ENCODE peak calls at places on chromosomes 3 and 15, in nine cellular contexts. A is Karpas-422, T is H1, L is neuronal stem cell, H is H9, I is GM23248, D is neural progenitor cell, U is HCT116, O is SK-N-SH. Z is an unnamed sample.

GRCh38 chr3:9778518-9779129 is 8.9 kb upstream of the CAMK1 start:
- DNase-seq in A (no peak), T (no peak), L (no peak), H (no peak), I (peak), D (no peak), U (no peak), O (no peak), Z (no peak)

GRCh38 chr3:57007513-57008415 is 52.7 kb upstream of the SPATA12 start:
- DNase-seq in A (peak), T (no peak), L (no peak), H (no peak), I (peak), D (no peak), U (peak), O (no peak), Z (peak)

GRCh38 chr3:15064299-15064834 is 748 bp downstream of the MRPS25 start:
- DNase-seq in A (peak), T (no peak), L (no peak), H (no peak), I (peak), D (peak), U (no peak), O (peak), Z (peak)

GRCh38 chr3:104521606-104522336 is 844.9 kb upstream of the ALCAM start:
- DNase-seq in A (peak), T (no peak), L (no peak), H (no peak), I (no peak), D (no peak), U (no peak), O (no peak), Z (no peak)

GRCh38 chr3:99108508-99108907 is 207.0 kb upstream of the DCBLD2 start:
- DNase-seq in A (no peak), T (no peak), L (no peak), H (no peak), I (peak), D (no peak), U (no peak), O (no peak), Z (no peak)

GRCh38 chr3:166444336-166444735 is 607.1 kb upstream of the BCHE start:
- DNase-seq in A (no peak), T (no peak), L (no peak), H (no peak), I (no peak), D (no peak), U (no peak), O (no peak), Z (no peak)

GRCh38 chr3:72999971-73000370 is 3.4 kb downstream of the PPP4R2 start:
- DNase-seq in A (no peak), T (no peak), L (no peak), H (no peak), I (no peak), D (peak), U (no peak), O (no peak), Z (peak)

GRCh38 chr3:135678386-135678785 is 287.1 kb upstream of the PPP2R3A start:
- DNase-seq in A (no peak), T (no peak), L (no peak), H (no peak), I (no peak), D (no peak), U (no peak), O (no peak), Z (no peak)

GRCh38 chr15:51493892-51494291 is 128.7 kb downstream of the DMXL2 start:
- DNase-seq in A (no peak), T (no peak), L (no peak), H (no peak), I (peak), D (no peak), U (no peak), O (no peak), Z (no peak)

GRCh38 chr3:143565943-143566342 is 282.3 kb downstream of the SLC9A9 start:
- DNase-seq in A (no peak), T (no peak), L (no peak), H (no peak), I (peak), D (no peak), U (no peak), O (no peak), Z (no peak)

GRCh38 chr3:119322021-119322522 is 27.9 kb downstream of the ARHGAP31 start:
- DNase-seq in A (no peak), T (no peak), L (no peak), H (no peak), I (peak), D (no peak), U (no peak), O (no peak), Z (no peak)

GRCh38 chr3:184300377-184300717 is 1.3 kb downstream of the PSMD2 start:
- DNase-seq in A (no peak), T (no peak), L (no peak), H (no peak), I (peak), D (no peak), U (no peak), O (no peak), Z (no peak)

GRCh38 chr3:72474775-72475174 is 373.5 kb downstream of the SHQ1 start:
- DNase-seq in A (no peak), T (no peak), L (no peak), H (no peak), I (no peak), D (no peak), U (no peak), O (no peak), Z (no peak)

GRCh38 chr15:35719964-35720507 is 174.1 kb upstream of the DPH6 start:
- DNase-seq in A (no peak), T (no peak), L (no peak), H (no peak), I (peak), D (no peak), U (no peak), O (no peak), Z (no peak)

GRCh38 chr15:70584441-70584837 is 178.9 kb downstream of the UACA start:
- DNase-seq in A (no peak), T (no peak), L (no peak), H (peak), I (no peak), D (no peak), U (no peak), O (no peak), Z (no peak)

GRCh38 chr3:164233951-164234350 is 844.3 kb downstream of the SI start:
- DNase-seq in A (no peak), T (no peak), L (no peak), H (no peak), I (no peak), D (no peak), U (no peak), O (no peak), Z (no peak)

GRCh38 chr3:124860599-124860998 is 26.6 kb downstream of the ITGB5 start:
- DNase-seq in A (no peak), T (no peak), L (no peak), H (no peak), I (peak), D (no peak), U (peak), O (no peak), Z (no peak)

GRCh38 chr3:124856687-124857086 is 30.5 kb downstream of the ITGB5 start:
- DNase-seq in A (no peak), T (no peak), L (no peak), H (no peak), I (peak), D (no peak), U (no peak), O (no peak), Z (no peak)

GRCh38 chr3:124861041-124861440 is 26.1 kb downstream of the ITGB5 start:
- DNase-seq in A (no peak), T (no peak), L (no peak), H (no peak), I (peak), D (no peak), U (no peak), O (no peak), Z (no peak)

GRCh38 chr3:124859025-124859424 is 28.1 kb downstream of the ITGB5 start:
- DNase-seq in A (no peak), T (no peak), L (no peak), H (no peak), I (peak), D (no peak), U (no peak), O (no peak), Z (no peak)

GRCh38 chr3:124858275-124858674 is 28.9 kb downstream of the ITGB5 start:
- DNase-seq in A (no peak), T (no peak), L (no peak), H (no peak), I (peak), D (no peak), U (no peak), O (no peak), Z (no peak)
- H3K9ac ChIP-seq in A (no peak), T (no peak), L (no peak), H (no peak), I (peak), D (no peak), U (no peak), O (no peak), Z (no peak)

GRCh38 chr3:177295116-177295515 is 97.8 kb upstream of the TBL1XR1 start:
- DNase-seq in A (no peak), T (no peak), L (no peak), H (no peak), I (no peak), D (no peak), U (no peak), O (no peak), Z (no peak)

GRCh38 chr3:177290633-177291032 is 93.4 kb upstream of the TBL1XR1 start:
- DNase-seq in A (no peak), T (no peak), L (no peak), H (no peak), I (no peak), D (no peak), U (no peak), O (no peak), Z (no peak)

GRCh38 chr3:177299250-177299649 is 102.0 kb upstream of the TBL1XR1 start:
- DNase-seq in A (no peak), T (no peak), L (no peak), H (no peak), I (no peak), D (no peak), U (no peak), O (no peak), Z (no peak)

GRCh38 chr3:177294221-177294620 is 96.9 kb upstream of the TBL1XR1 start:
- DNase-seq in A (no peak), T (no peak), L (no peak), H (no peak), I (peak), D (no peak), U (no peak), O (no peak), Z (no peak)
- H2AFZ ChIP-seq in A (no peak), T (no peak), L (no peak), H (no peak), I (peak), D (no peak), U (peak), O (no peak), Z (no peak)

DNA sequence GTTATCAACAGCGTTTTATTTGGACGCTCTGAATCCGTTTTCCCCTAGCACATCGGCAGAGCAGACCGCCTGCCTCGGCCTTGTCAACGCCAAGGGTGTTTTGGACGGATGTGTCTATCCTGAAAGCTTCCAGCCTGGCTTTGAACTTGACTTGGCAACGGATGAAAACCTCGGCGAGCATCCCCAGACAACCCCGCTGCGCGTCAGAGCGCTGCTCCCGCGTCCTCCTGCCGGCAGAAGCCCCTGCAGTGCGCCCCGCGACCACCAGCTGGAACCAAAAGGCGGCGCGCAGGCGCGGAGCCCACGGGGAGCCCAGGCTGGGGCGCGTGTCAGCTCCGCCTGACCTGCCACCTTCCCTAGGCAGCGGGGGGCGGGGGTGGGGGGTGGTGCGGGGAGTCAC is 26.2 kb upstream of the ARL8B start:
- DNase-seq in A (no peak), T (peak), L (peak), H (peak), I (peak), D (peak), U (no peak), O (peak), Z (no peak)
- H3K9ac ChIP-seq in A (no peak), T (no peak), L (no peak), H (no peak), I (no peak), D (no peak), U (no peak), O (no peak), Z (no peak)

GRCh38 chr3:171935261-171936123 is 92.3 kb downstream of the TMEM212 start:
- DNase-seq in A (no peak), T (no peak), L (no peak), H (no peak), I (no peak), D (no peak), U (no peak), O (no peak), Z (no peak)
- H2AFZ ChIP-seq in A (no peak), T (peak), L (peak), H (no peak), I (no peak), D (peak), U (no peak), O (no peak), Z (no peak)

DNA sequence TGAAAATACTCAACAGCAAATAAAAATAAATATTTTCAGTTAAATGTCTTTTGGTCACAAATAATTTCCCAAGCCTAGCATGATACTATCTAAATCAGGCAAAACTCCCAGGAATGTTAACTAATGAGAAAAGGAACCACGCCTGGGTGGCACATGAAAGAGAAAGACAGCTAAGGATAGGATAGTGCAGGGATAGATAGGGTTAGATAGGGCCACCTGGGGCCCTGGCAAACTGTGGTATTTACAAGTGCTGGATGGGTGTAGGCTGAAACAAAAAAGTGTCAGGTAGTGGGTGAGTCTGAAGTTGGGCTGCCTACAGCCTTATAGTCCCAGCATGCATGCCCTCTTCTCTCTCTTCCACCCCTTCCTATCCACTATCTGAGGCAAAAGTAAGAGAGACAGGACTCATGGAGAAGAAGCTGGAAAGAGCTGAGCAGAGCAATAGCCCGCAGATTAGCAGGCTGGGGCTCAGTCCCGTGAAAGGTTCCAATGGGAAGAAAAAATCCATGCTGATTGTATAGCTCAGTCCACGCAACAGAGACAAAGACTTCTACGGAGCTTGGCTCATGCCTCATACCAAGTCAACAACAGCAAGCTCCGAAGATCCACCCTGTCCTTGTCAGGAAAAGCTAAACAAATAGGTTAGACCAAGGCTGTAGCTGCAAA is 342.2 kb upstream of the ATP11B start:
- DNase-seq in A (no peak), T (no peak), L (no peak), H (no peak), I (no peak), D (peak), U (no peak), O (no peak), Z (no peak)
- H3K9ac ChIP-seq in A (no peak), T (no peak), L (no peak), H (no peak), I (no peak), D (no peak), U (no peak), O (no peak), Z (no peak)

GRCh38 chr15:31131853-31132375 is 30.4 kb upstream of the TRPM1 start:
- DNase-seq in A (no peak), T (no peak), L (no peak), H (no peak), I (no peak), D (no peak), U (no peak), O (no peak), Z (no peak)

GRCh38 chr15:31136612-31137328 is 35.2 kb upstream of the TRPM1 start:
- DNase-seq in A (no peak), T (no peak), L (no peak), H (no peak), I (no peak), D (no peak), U (no peak), O (no peak), Z (no peak)

GRCh38 chr15:31135523-31135922 is 34.0 kb upstream of the TRPM1 start:
- DNase-seq in A (no peak), T (no peak), L (no peak), H (no peak), I (no peak), D (no peak), U (no peak), O (no peak), Z (no peak)

GRCh38 chr15:31133890-31134289 is 32.4 kb upstream of the TRPM1 start:
- DNase-seq in A (no peak), T (no peak), L (no peak), H (no peak), I (no peak), D (no peak), U (no peak), O (no peak), Z (no peak)

DNA sequence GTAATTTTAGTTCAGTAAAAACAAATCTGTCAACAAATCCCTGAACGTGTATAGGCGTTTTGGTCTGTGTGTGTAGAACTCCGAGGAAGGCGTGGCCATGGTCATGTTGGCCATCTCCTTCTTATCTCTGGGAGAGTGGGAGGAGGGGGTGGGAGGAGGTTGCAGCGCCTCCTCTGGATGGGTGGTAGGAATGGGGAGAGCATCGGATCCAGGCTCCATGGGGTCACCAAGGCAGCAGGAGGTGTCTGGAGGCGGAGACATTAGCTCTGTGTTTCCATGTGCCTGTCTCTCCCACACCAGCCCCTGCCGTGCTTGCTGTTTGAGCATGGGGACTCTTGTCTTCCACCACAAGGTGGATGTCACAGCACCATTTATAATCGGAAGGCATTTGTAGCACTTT is 34.5 kb upstream of the TRPM1 start:
- DNase-seq in A (no peak), T (no peak), L (no peak), H (peak), I (no peak), D (no peak), U (no peak), O (no peak), Z (no peak)
- H2AFZ ChIP-seq in A (no peak), T (peak), L (no peak), H (no peak), I (no peak), D (no peak), U (peak), O (no peak), Z (no peak)

GRCh38 chr15:60376677-60377095 is 21.1 kb downstream of the ANXA2 start:
- DNase-seq in A (no peak), T (no peak), L (no peak), H (no peak), I (peak), D (no peak), U (no peak), O (no peak), Z (no peak)
- H3K9ac ChIP-seq in A (no peak), T (no peak), L (no peak), H (no peak), I (peak), D (no peak), U (peak), O (peak), Z (no peak)

DNA sequence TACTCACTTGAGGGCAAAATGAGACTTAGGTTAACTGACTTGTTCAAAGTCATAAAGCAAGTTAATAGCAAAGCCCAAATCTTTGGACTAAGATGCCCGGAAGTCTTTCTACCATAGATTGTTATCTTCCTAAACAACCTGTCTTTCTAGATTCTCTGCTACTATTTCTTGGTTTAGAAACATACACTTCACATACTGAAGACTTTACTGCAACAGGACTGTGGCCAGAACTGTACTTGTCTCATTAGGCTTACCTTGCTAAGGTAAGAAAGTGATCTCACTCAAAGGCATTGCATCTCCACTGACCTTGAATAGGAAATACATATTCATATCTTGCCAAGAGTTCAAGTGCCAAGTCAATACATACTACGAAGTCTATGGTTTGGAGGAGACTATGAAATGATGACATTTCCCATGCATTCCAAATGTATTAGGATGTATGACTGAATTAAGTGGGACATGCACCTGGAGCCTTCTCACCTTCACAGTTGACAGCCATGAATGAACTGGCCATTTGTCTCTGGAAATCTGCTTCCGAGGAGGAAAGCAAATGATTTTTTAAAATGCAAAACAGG is 5.0 kb downstream of the ZDHHC3 start:
- DNase-seq in A (no peak), T (no peak), L (no peak), H (no peak), I (no peak), D (no peak), U (no peak), O (no peak), Z (no peak)
- H2AFZ ChIP-seq in A (no peak), T (no peak), L (no peak), H (no peak), I (no peak), D (no peak), U (no peak), O (no peak), Z (no peak)

Z was measured in DND-41.